ENCODE peak calls at places on chromosomes 5 and 9, in five cellular contexts. H is heart left ventricle, W is lower lobe of right lung, N is fibroblast of the aortic adventitia, M is psoas muscle. R is an unnamed sample.

GRCh38 chr5:66494437-66494836 is 101.8 kb upstream of the MAST4 start:
- DNase-seq in H (no peak), W (no peak), N (no peak), M (no peak), R (no peak)

GRCh38 chr9:3696368-3696767 is 170.6 kb upstream of the RFX3 start:
- DNase-seq in H (no peak), W (no peak), N (no peak), M (no peak), R (no peak)

GRCh38 chr9:135574331-135574730 is 12.8 kb downstream of the PAEP start:
- DNase-seq in H (no peak), W (no peak), N (no peak), M (no peak), R (peak)

GRCh38 chr5:52707626-52708025 is 80.1 kb upstream of the ITGA1 start:
- DNase-seq in H (no peak), W (no peak), N (no peak), M (no peak), R (no peak)

GRCh38 chr5:4938941-4939546 is 201.1 kb upstream of the ADAMTS16 start:
- DNase-seq in H (no peak), W (no peak), N (no peak), M (no peak), R (no peak)

GRCh38 chr5:167899490-167899889 is 392.0 kb upstream of the WWC1 start:
- DNase-seq in H (no peak), W (no peak), N (no peak), M (no peak), R (no peak)

GRCh38 chr5:38563624-38564023 is 7.2 kb upstream of the LIFR start:
- DNase-seq in H (peak), W (no peak), N (no peak), M (no peak), R (no peak)

GRCh38 chr5:154478752-154479159 is 729 bp upstream of the HAND1 start:
- DNase-seq in H (no peak), W (no peak), N (no peak), M (peak), R (no peak)

GRCh38 chr5:114447084-114447773 is 85.4 kb downstream of the KCNN2 start:
- DNase-seq in H (no peak), W (no peak), N (no peak), M (no peak), R (no peak)

GRCh38 chr5:79256563-79256962 is 20.6 kb downstream of the JMY start:
- DNase-seq in H (no peak), W (no peak), N (no peak), M (no peak), R (no peak)

GRCh38 chr5:79259383-79259782 is 23.5 kb downstream of the JMY start:
- DNase-seq in H (peak), W (no peak), N (no peak), M (no peak), R (no peak)

GRCh38 chr5:79258801-79259200 is 22.9 kb downstream of the JMY start:
- DNase-seq in H (no peak), W (no peak), N (no peak), M (no peak), R (no peak)

GRCh38 chr5:79257314-79257713 is 21.4 kb downstream of the JMY start:
- DNase-seq in H (no peak), W (no peak), N (no peak), M (no peak), R (no peak)

GRCh38 chr5:79255786-79256557 is 20.0 kb downstream of the JMY start:
- DNase-seq in H (no peak), W (no peak), N (peak), M (no peak), R (no peak)
- TF ChIP-seq CTCF in H (peak), W (peak), N (peak), M (peak), R (peak)

DNA sequence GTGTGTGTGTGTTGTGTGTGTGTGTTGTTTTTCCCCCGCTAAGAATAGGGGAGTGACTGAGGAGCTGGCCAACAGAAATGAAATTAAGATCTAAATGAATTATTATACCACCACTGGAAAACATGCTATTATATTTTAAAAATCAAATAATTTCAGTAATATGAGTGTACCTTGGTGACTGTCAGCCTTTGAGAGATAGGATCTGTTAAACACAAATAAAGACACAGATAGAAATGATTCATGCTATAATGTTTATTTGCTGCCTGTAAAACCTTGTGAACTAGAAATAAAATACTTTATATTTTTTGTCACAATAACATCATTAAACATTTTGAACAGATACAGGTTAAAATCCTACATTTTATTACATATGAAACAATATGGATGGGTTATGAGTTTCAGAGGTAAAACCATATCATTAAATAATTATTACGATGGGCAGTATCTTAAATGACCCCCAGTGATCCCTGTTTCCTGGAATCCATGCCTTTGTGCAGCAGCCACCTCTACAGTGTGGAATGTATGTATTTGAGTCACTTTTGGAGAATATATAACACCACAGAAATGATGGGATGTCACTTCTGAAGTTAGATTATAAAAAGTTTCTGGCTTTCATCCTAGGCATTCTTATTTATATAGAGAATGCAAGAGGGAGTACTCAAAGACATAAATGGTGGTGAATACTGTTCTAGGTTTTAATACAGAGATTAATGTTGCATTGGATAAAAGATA is 617.2 kb downstream of the CDH18 start:
- DNase-seq in H (no peak), W (no peak), N (no peak), M (no peak), R (no peak)
- TF ChIP-seq CTCF in H (no peak), W (no peak), N (no peak), M (no peak), R (no peak)

GRCh38 chr9:34380034-34380510 is 3.4 kb upstream of the MYORG start:
- DNase-seq in H (no peak), W (peak), N (no peak), M (no peak), R (no peak)
- TF ChIP-seq CTCF in H (no peak), W (no peak), N (no peak), M (no peak), R (no peak)

DNA sequence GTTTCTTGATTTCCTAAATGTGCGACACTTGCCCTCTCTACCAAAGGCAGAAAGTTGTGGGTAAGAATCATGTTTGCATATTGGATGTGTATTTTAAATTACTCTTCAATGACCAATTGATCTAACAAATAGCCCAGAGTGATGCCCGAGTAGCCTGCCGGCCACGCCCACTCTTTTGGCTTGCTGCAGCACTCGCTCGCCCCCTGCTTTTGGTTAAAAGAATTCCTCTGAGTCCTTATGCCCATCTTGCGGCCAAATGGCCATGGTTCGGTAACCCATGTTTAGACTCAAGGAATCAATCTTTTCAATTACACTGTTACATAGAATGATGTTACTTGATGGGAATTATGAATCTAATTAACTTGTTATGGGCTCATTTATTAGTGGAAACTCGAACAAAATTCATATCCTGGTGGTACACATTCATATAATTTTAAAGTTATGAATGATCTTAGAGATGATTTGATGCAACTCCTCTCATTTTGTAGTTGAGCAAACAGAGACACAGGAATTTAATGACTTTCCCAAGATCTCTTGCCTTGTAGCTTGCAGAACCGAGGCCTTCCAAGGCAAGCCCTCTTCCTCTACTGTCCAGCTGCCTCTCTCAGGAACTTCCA is 36.5 kb downstream of the PPIC start:
- DNase-seq in H (no peak), W (peak), N (peak), M (no peak), R (peak)
- TF ChIP-seq CTCF in H (peak), W (peak), N (peak), M (no peak), R (peak)

GRCh38 chr9:98536542-98537173 is 172.1 kb downstream of the GABBR2 start:
- DNase-seq in H (no peak), W (no peak), N (no peak), M (no peak), R (peak)
- TF ChIP-seq CTCF in H (no peak), W (peak), N (peak), M (no peak), R (peak)

GRCh38 chr5:175873090-175873454 is 1.7 kb downstream of the CPLX2 start:
- DNase-seq in H (no peak), W (peak), N (no peak), M (no peak), R (no peak)
- TF ChIP-seq CTCF in H (no peak), W (no peak), N (no peak), M (no peak), R (peak)

GRCh38 chr9:112717669-112718331 is at the start of gene INIP:
- DNase-seq in H (peak), W (peak), N (peak), M (peak), R (peak)
- TF ChIP-seq CTCF in H (no peak), W (no peak), N (no peak), M (no peak), R (peak)

DNA sequence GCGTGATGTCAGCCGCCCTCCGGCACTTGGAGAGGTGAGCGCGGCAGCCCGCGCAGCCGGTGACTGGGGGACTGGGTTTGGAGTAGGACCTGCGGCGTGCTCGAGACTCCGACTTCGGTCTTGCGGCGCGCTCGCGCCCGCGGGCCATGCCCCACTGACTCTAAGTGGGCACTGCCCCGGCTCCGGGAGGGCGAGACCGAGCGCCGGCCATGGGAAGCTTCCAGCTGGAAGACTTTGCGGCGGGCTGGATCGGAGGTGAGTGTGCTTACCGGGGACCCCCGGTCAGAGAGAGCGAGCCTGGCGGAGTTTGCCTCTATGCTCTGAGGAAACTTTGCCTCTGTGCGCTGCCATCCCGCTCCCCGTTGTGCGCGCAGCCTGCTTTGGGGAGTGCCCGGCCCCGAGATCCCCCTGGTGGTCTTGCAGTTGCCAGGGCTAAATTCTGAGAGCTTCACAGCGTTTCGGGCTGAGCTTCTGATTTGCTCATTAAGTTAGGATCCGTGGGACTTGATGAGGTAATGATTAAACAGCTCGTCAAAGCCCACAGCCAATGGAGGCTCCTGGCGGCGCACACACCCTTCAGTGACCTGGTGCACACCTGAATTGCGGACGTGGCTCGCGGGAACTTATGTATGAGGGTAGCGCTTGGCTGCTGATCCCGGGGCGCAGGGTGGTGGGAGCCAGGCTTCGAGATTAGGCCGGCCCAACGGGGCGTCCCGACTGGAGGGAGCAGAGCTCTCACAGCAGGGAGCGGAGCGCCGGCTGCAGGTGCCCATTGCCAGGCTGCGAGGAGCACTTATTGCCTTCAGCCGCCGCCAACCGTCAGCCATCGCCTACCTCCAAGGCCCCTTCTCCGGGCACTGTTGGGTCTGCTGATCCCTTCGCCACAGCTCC is at the start of gene SLC25A48:
- DNase-seq in H (peak), W (no peak), N (no peak), M (peak), R (peak)
- TF ChIP-seq CTCF in H (no peak), W (peak), N (no peak), M (peak), R (peak)

R was measured in GM13976.